ENCODE peak calls at places on chromosomes 11 and 22, in eight cellular contexts. C is fibroblast of pulmonary artery, G is tibial artery, I is thoracic aorta, N is GM12878, W is Peyer's patch, V is neural crest cell, Z is uterus. F is an unnamed sample.

GRCh38 chr11:112977620-112978212 is 16.5 kb downstream of the NCAM1 start:
- DNase-seq in W (no peak), G (no peak), Z (peak; percentile 59), N (no peak), V (no peak), C (peak; percentile 89), I (no peak), F (no peak)

GRCh38 chr11:119691020-119691666 is 37.9 kb downstream of the NECTIN1 start:
- DNase-seq in W (no peak), C (no peak), G (no peak), N (no peak), I (no peak), Z (no peak), V (no peak), F (no peak)

GRCh38 chr11:68122936-68123539 is 1.9 kb upstream of the CHKA start:
- DNase-seq in C (no peak), Z (no peak), G (no peak), V (no peak), W (peak; percentile 46), N (no peak), I (no peak), F (no peak)

GRCh38 chr11:131692961-131693360 is 322.5 kb downstream of the NTM start:
- DNase-seq in Z (no peak), C (no peak), V (no peak), I (no peak), G (no peak), N (no peak), W (no peak), F (no peak)

GRCh38 chr11:106070606-106071005 is 6.5 kb downstream of the KBTBD3 start:
- DNase-seq in W (no peak), N (no peak), C (peak; percentile 28), Z (no peak), V (no peak), I (no peak), G (no peak), F (no peak)

GRCh38 chr22:19876314-19876940 is 21.8 kb upstream of the GNB1L start:
- DNase-seq in C (no peak), G (no peak), V (no peak), W (peak; percentile 47), I (no peak), Z (peak; percentile 35), N (no peak), F (peak; percentile 18)

GRCh38 chr22:24107668-24108067 is 73.6 kb upstream of the SUSD2 start:
- DNase-seq in Z (peak; percentile 94), N (no peak), G (peak; percentile 95), W (peak; percentile 62), V (no peak), C (peak; percentile 89), I (peak; percentile 79), F (peak; percentile 62)

GRCh38 chr22:19641254-19641982 is 72.9 kb upstream of the SEPTIN5 start:
- DNase-seq in C (peak; percentile 29), Z (no peak), V (peak; percentile 59), W (no peak), G (peak; percentile 34), I (no peak), N (no peak), F (no peak)

GRCh38 chr11:41316726-41317125 is 142.7 kb downstream of the LRRC4C start:
- DNase-seq in W (no peak), V (no peak), G (no peak), C (no peak), N (no peak), Z (no peak), I (no peak), F (no peak)

GRCh38 chr11:74179234-74180126 is 8.4 kb downstream of the PPME1 start:
- DNase-seq in W (no peak), G (no peak), I (no peak), N (no peak), Z (no peak), C (no peak), V (no peak), F (no peak)

GRCh38 chr22:26684173-26684572 is 26.8 kb downstream of the MIAT start:
- DNase-seq in N (no peak), I (no peak), G (no peak), Z (no peak), V (no peak), C (no peak), W (no peak), F (no peak)

GRCh38 chr22:48940266-48940987 is 887.2 kb downstream of the BRD1 start:
- DNase-seq in V (no peak), G (peak; percentile 45), Z (no peak), C (no peak), N (no peak), I (no peak), W (no peak), F (no peak)

GRCh38 chr11:79672786-79673185 is 232.0 kb upstream of the TENM4 start:
- DNase-seq in G (no peak), W (no peak), Z (no peak), I (no peak), N (no peak), C (no peak), V (no peak), F (no peak)

GRCh38 chr11:26219506-26220117 is 112.3 kb upstream of the ANO3 start:
- DNase-seq in I (no peak), G (no peak), W (no peak), C (peak; percentile 68), N (no peak), Z (no peak), V (no peak), F (no peak)

GRCh38 chr11:130813638-130814037 is 102.6 kb downstream of the SNX19 start:
- DNase-seq in W (no peak), V (no peak), Z (no peak), I (no peak), N (no peak), G (no peak), C (no peak), F (no peak)

GRCh38 chr11:109088061-109088460 is 333.9 kb upstream of the C11orf87 start:
- DNase-seq in V (no peak), C (no peak), Z (no peak), W (no peak), G (no peak), N (no peak), I (no peak), F (no peak)

GRCh38 chr11:58674609-58675008 is 52.1 kb downstream of the CNTF start:
- DNase-seq in G (no peak), C (no peak), N (no peak), V (no peak), Z (no peak), I (no peak), W (no peak), F (no peak)

GRCh38 chr11:6333112-6333511 is 12.8 kb upstream of the CAVIN3 start:
- DNase-seq in W (no peak), C (no peak), Z (no peak), I (no peak), N (no peak), G (no peak), V (no peak), F (no peak)

GRCh38 chr11:126917531-126918204 is 82.9 kb downstream of the KIRREL3 start:
- DNase-seq in I (no peak), N (peak; percentile 65), Z (no peak), C (peak; percentile 88), W (no peak), V (no peak), G (no peak), F (no peak)

GRCh38 chr22:40491990-40492631 is 121.7 kb downstream of the SGSM3 start:
- DNase-seq in I (no peak), C (peak; percentile 72), N (peak; percentile 95), V (no peak), Z (no peak), W (no peak), G (no peak), F (no peak)

GRCh38 chr11:122439911-122440782 is 215.4 kb upstream of the UBASH3B start:
- DNase-seq in I (no peak), C (peak; percentile 55), Z (peak; percentile 25), W (no peak), V (peak; percentile 29), N (no peak), G (peak; percentile 69), F (no peak)

GRCh38 chr11:35588627-35589026 is 29.6 kb upstream of the FJX1 start:
- DNase-seq in W (no peak), C (peak; percentile 70), Z (no peak), G (no peak), I (no peak), V (no peak), N (no peak), F (no peak)

GRCh38 chr22:36773935-36774334 is 2.0 kb downstream of the IFT27 start:
- DNase-seq in N (no peak), G (no peak), I (no peak), W (no peak), V (no peak), C (peak; percentile 63), Z (no peak), F (no peak)

GRCh38 chr22:44331881-44332714 is 19.3 kb upstream of the SHISAL1 start:
- DNase-seq in V (peak; percentile 38), C (peak; percentile 27), Z (no peak), G (no peak), I (no peak), N (no peak), W (no peak), F (no peak)
- TF ChIP-seq CTCF in V (no peak), C (no peak), Z (peak; percentile 49), G (no peak), I (no peak), N (no peak), W (no peak), F (no peak)

DNA sequence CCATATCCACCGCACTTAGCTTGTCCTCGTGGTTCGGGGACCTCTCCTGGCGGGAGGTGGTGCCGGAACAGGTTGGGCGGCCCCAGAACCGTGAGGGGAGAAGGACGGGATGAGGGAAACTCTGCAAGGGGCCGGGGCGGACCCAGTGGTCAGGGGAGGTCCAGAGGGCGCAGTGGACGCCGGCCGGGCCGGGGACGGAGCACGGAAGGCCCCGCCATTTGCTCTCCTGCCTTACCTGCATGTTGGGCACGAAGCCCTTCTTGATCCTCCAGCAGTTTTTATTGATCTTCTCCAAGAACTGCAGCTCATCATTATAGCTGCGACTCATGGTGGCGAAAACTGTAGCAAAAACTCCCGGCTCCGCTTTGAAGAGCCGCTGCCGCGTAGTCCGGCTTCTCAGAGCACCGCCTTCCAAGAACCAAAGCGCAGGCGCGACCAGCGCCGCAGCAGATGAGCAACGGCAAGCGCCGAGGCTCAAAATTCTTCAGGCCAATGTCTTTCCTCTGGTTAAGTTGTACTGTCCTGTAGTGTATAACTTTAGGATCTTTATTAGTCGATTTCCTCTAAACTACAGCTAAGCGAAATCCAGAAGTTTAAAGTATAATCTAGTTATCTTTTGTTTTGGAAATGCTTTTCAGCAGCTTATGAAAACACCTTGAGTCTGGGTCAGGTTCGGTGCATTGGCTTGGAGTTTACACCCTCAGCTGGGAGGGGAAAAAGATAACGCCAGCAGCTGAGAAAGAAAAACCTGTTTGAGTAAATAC is at the start of gene RTCB:
- DNase-seq in C (peak; percentile 97), W (peak; percentile 94), G (peak; percentile 94), V (peak; percentile 96), N (peak; percentile 80), I (peak; percentile 63), Z (peak; percentile 89), F (peak; percentile 93)
- TF ChIP-seq CTCF in C (no peak), W (no peak), G (no peak), V (no peak), N (no peak), I (no peak), Z (no peak), F (no peak)

GRCh38 chr11:1826552-1827094 is 8.2 kb upstream of the SYT8 start:
- DNase-seq in C (peak; percentile 74), N (no peak), W (peak; percentile 69), V (no peak), G (peak; percentile 94), I (peak; percentile 77), Z (no peak), F (no peak)
- TF ChIP-seq CTCF in C (peak; percentile 21), N (peak; percentile 4), W (peak; percentile 41), V (no peak), G (no peak), I (no peak), Z (no peak), F (no peak)

GRCh38 chr11:11344045-11344444 is 9.0 kb downstream of the CSNK2A3 start:
- DNase-seq in Z (no peak), W (no peak), N (no peak), C (no peak), I (no peak), V (no peak), G (no peak), F (no peak)
- TF ChIP-seq CTCF in Z (no peak), W (no peak), N (no peak), C (no peak), I (no peak), V (no peak), G (no peak), F (no peak)